ENCODE peak calls at places on chromosomes 5 and 9, in four cellular contexts. M, T, V and X are unnamed samples.
A peak's percentile ranks its signal among the peaks of the same experiment; 100 is the strongest.

GRCh38 chr5:142322747-142323479 is 1.9 kb downstream of the SPRY4 start:
- DNase-seq in M (peak; percentile 56), T (no peak), V (no peak), X (no peak)

GRCh38 chr9:69573666-69574456 is 98.3 kb downstream of the APBA1 start:
- DNase-seq in M (no peak), T (no peak), V (no peak), X (no peak)

GRCh38 chr5:141192110-141192725 is at the start of gene PCDHB10:
- DNase-seq in M (no peak), T (peak; percentile 32), V (no peak), X (no peak)

GRCh38 chr9:33190021-33190420 is 22.9 kb upstream of the B4GALT1 start:
- DNase-seq in M (no peak), T (no peak), V (no peak), X (no peak)

GRCh38 chr5:150529555-150529954 is 21.6 kb downstream of the NDST1 start:
- DNase-seq in M (no peak), T (no peak), V (no peak), X (no peak)

GRCh38 chr5:135437796-135438560 is 9.2 kb downstream of the DCANP1 start:
- DNase-seq in M (peak; percentile 31), T (peak; percentile 44), V (peak; percentile 82), X (no peak)

GRCh38 chr5:72392326-72392733 is 72.2 kb downstream of the PTCD2 start:
- DNase-seq in M (no peak), T (no peak), V (no peak), X (no peak)

GRCh38 chr9:17159469-17159868 is 24.6 kb downstream of the CNTLN start:
- DNase-seq in M (no peak), T (no peak), V (no peak), X (no peak)

GRCh38 chr5:958701-959571 is 49.7 kb upstream of the NKD2 start:
- DNase-seq in M (no peak), T (peak; percentile 13), V (peak; percentile 77), X (no peak)

GRCh38 chr5:157049605-157050004 is 9.3 kb downstream of the HAVCR1 start:
- DNase-seq in M (no peak), T (peak; percentile 10), V (no peak), X (no peak)

GRCh38 chr5:113606298-113607134 is 93.0 kb downstream of the YTHDC2 start:
- DNase-seq in M (peak; percentile 64), T (peak; percentile 38), V (no peak), X (peak; percentile 64)

GRCh38 chr9:100066539-100066938 is 32.3 kb downstream of the ERP44 start:
- DNase-seq in M (peak; percentile 14), T (no peak), V (no peak), X (no peak)

GRCh38 chr9:76459691-76460635 is 981 bp downstream of the GCNT1 start:
- DNase-seq in M (no peak), T (peak; percentile 35), V (peak; percentile 21), X (no peak)

GRCh38 chr9:76463211-76463610 is 4.2 kb downstream of the GCNT1 start:
- DNase-seq in M (no peak), T (no peak), V (no peak), X (no peak)

GRCh38 chr9:76465442-76466298 is 6.7 kb downstream of the GCNT1 start:
- DNase-seq in M (no peak), T (no peak), V (no peak), X (no peak)

GRCh38 chr9:76466299-76466605 is 7.3 kb downstream of the GCNT1 start:
- DNase-seq in M (no peak), T (no peak), V (no peak), X (no peak)

DNA sequence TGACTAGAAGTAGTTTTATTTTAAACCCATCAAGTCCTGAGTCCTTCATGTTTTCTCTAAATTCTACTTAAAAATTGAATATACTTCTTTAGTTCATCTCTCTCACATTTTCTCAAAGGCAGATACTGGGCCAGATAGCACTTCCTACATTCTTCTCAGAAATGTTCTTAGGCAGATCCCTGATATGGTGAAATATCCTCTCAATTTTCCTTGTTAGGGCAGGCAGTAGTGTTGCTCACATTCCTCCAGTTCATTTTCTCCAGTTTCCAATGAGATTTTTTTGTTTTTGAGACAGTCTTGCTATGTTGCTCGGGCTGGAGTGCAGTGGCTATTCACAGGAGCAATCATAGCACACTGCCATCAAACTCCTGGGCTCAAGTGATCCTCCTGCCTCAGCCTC is 5.7 kb downstream of the GCNT1 start:
- DNase-seq in M (no peak), T (no peak), V (no peak), X (no peak)
- H3K4me1 ChIP-seq in M (no peaks in the 10 kb centered on the region), T (peaks cover 6% of the 10 kb centered on the region), V (peaks cover 4% of the 10 kb centered on the region), X (peaks cover 5% of the 10 kb centered on the region)

DNA sequence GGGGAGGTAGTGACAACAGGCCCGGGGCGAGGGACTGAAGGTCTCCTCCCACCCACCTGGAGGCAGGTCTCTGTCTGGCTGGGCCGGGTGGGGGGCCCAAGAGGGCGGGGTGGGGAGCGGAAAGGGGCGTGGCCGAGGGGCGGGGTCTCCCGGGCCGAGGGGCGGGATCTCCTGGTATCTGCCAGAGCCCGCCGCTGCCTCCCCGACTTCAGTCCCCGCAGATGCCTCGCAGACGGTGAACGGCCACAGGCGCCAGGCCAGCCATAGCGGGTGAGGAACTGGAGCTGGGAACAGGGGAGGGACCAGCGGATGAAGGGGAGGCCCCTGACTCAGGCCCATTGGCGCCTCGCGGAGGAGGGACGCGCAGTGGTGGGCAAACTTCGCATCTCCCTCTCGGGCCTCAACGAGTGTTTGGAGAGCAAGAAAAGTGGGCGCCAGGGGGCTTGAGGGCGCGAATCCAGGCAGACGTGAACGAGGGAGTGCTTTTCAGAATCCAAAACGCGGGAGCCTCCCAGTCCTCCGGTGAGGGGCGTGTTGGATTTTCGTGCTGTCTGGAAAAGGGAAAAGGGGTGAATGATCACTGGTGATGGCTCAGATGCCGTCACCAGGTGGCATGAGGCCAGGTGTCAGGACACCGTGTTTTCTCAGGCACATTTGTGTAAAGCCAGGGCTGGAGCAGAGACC is at the start of gene ADGRD2:
- DNase-seq in M (no peak), T (no peak), V (no peak), X (no peak)
- H3K4me3 ChIP-seq in M (no peak within 1 kb of the TSS), T (no peak within 1 kb of the TSS), V (no peak within 1 kb of the TSS), X (no peak within 1 kb of the TSS)

GRCh38 chr9:134330590-134330989 is 4.3 kb downstream of the RXRA start:
- DNase-seq in M (no peak), T (no peak), V (peak; percentile 6), X (no peak)

GRCh38 chr9:134331186-134332025 is 5.2 kb downstream of the RXRA start:
- DNase-seq in M (no peak), T (no peak), V (peak; percentile 25), X (no peak)

GRCh38 chr9:134332841-134333233 is 6.6 kb downstream of the RXRA start:
- DNase-seq in M (no peak), T (no peak), V (peak; percentile 8), X (no peak)

GRCh38 chr9:134333234-134333873 is 7.1 kb downstream of the RXRA start:
- DNase-seq in M (no peak), T (no peak), V (peak; percentile 50), X (no peak)

GRCh38 chr9:134332266-134332665 is 6.0 kb downstream of the RXRA start:
- DNase-seq in M (no peak), T (no peak), V (peak; percentile 23), X (no peak)
- H3K4me1 ChIP-seq in M (no peaks in the 10 kb centered on the region), T (peaks cover 22% of the 10 kb centered on the region), V (peaks cover 89% of the 10 kb centered on the region), X (peaks cover 7% of the 10 kb centered on the region)

GRCh38 chr9:96509026-96509425 is 59.1 kb downstream of the HABP4 start:
- DNase-seq in M (no peak), T (no peak), V (no peak), X (no peak)

GRCh38 chr9:96501981-96502833 is 52.2 kb downstream of the HABP4 start:
- DNase-seq in M (no peak), T (no peak), V (no peak), X (no peak)

GRCh38 chr9:96503918-96504317 is 53.9 kb downstream of the HABP4 start:
- DNase-seq in M (no peak), T (no peak), V (no peak), X (no peak)

GRCh38 chr9:96508227-96508940 is 58.4 kb downstream of the HABP4 start:
- DNase-seq in M (no peak), T (no peak), V (no peak), X (no peak)

GRCh38 chr9:96505316-96505991 is 55.5 kb downstream of the HABP4 start:
- DNase-seq in M (peak; percentile 63), T (no peak), V (peak; percentile 54), X (no peak)
- H3K4me3 ChIP-seq in M (no peak overlapping the region), T (no peak overlapping the region), V (no peak overlapping the region), X (no peak overlapping the region)